ENCODE peak calls at places on chromosomes 3 and 15, in ten cellular contexts. Z is fibroblast of lung, O is heart left ventricle, R is fibroblast of pulmonary artery, I is thyroid gland, X is A549, A is fibroblast of the aortic adventitia, T is GM23248, B is hepatocyte, S is uterus. Y is an unnamed sample.

GRCh38 chr3:81823882-81824395 is 62.5 kb upstream of the GBE1 start:
- DNase-seq in S (no peak), A (peak), Z (peak), R (no peak), B (no peak), X (no peak), O (no peak), I (peak), T (peak), Y (no peak)

GRCh38 chr15:41550066-41550805 is 6.2 kb upstream of the RPAP1 start:
- DNase-seq in I (no peak), Z (no peak), A (no peak), S (no peak), B (peak), T (no peak), R (no peak), X (no peak), O (no peak), Y (no peak)

GRCh38 chr3:52495777-52496602 is 852 bp downstream of the STAB1 start:
- DNase-seq in O (peak), T (peak), A (peak), I (no peak), S (no peak), B (no peak), Z (peak), R (peak), X (no peak), Y (no peak)

GRCh38 chr15:61049003-61049402 is 180.1 kb downstream of the RORA start:
- DNase-seq in X (no peak), T (peak), S (peak), B (no peak), I (no peak), Z (no peak), O (no peak), R (no peak), A (no peak), Y (no peak)

GRCh38 chr15:100026041-100026440 is 292.8 kb upstream of the LYSMD4 start:
- DNase-seq in A (no peak), X (no peak), R (no peak), O (no peak), Z (no peak), I (no peak), B (no peak), T (no peak), S (no peak), Y (no peak)

GRCh38 chr3:99384596-99384995 is 253.8 kb upstream of the COL8A1 start:
- DNase-seq in S (no peak), I (no peak), B (no peak), T (peak), O (no peak), Z (no peak), X (no peak), R (no peak), A (no peak), Y (no peak)

GRCh38 chr15:31260646-31261265 is 65.9 kb upstream of the KLF13 start:
- DNase-seq in X (no peak), B (no peak), O (no peak), I (no peak), S (no peak), Z (no peak), A (no peak), T (no peak), R (no peak), Y (no peak)

GRCh38 chr3:150760431-150761200 is 2.4 kb downstream of the SIAH2 start:
- DNase-seq in S (no peak), I (no peak), B (no peak), Z (no peak), A (no peak), O (no peak), X (no peak), T (no peak), R (no peak), Y (no peak)

GRCh38 chr3:127746400-127747057 is 73.8 kb downstream of the ABTB1 start:
- DNase-seq in B (peak), A (no peak), X (peak), S (no peak), T (no peak), I (no peak), R (no peak), Z (no peak), O (peak), Y (no peak)

GRCh38 chr3:50345586-50345985 is at the start of gene ZMYND10:
- DNase-seq in A (peak), Z (peak), X (peak), S (peak), T (peak), O (peak), B (peak), I (peak), R (peak), Y (no peak)

GRCh38 chr15:75339531-75340240 is 3.8 kb downstream of the COMMD4 start:
- DNase-seq in S (no peak), I (no peak), X (no peak), T (no peak), O (no peak), A (no peak), B (no peak), R (no peak), Z (no peak), Y (no peak)

GRCh38 chr3:66441124-66441523 is 59.7 kb downstream of the LRIG1 start:
- DNase-seq in X (no peak), S (no peak), R (peak), T (peak), O (no peak), A (peak), B (no peak), I (no peak), Z (peak), Y (no peak)

GRCh38 chr3:101940521-101940992 is 91.2 kb downstream of the NFKBIZ start:
- DNase-seq in X (peak), Z (peak), B (peak), S (peak), A (peak), I (no peak), O (peak), R (peak), T (peak), Y (peak)

GRCh38 chr15:50219820-50220219 is 37.8 kb downstream of the SLC27A2 start:
- DNase-seq in X (no peak), R (peak), O (no peak), B (peak), Z (no peak), A (no peak), I (no peak), T (peak), S (no peak), Y (no peak)

GRCh38 chr3:17678116-17678741 is 64.2 kb downstream of the TBC1D5 start:
- DNase-seq in I (no peak), R (peak), X (no peak), S (no peak), O (no peak), A (peak), B (no peak), Z (peak), T (peak), Y (peak)

GRCh38 chr15:48086582-48086981 is 34.2 kb upstream of the SLC24A5 start:
- DNase-seq in Z (peak), I (no peak), S (no peak), X (no peak), B (no peak), R (no peak), A (peak), O (peak), T (peak), Y (no peak)

GRCh38 chr3:72756900-72757299 is 91.3 kb downstream of the SHQ1 start:
- DNase-seq in T (no peak), I (no peak), B (no peak), Z (no peak), X (no peak), A (no peak), R (no peak), O (no peak), S (no peak), Y (no peak)

GRCh38 chr15:70351941-70352774 is 254.4 kb upstream of the TLE3 start:
- DNase-seq in T (no peak), I (no peak), O (no peak), Z (no peak), B (no peak), R (no peak), A (no peak), S (no peak), X (no peak), Y (no peak)

GRCh38 chr3:22887664-22888291 is 315.3 kb upstream of the UBE2E2 start:
- DNase-seq in X (peak), O (no peak), S (no peak), A (peak), B (peak), I (no peak), Z (peak), R (peak), T (peak), Y (peak)

GRCh38 chr3:139173372-139174108 is 128.8 kb upstream of the PRR23C start:
- DNase-seq in T (peak), O (no peak), R (peak), Z (peak), A (peak), B (no peak), I (peak), S (no peak), X (peak), Y (peak)

GRCh38 chr3:99012051-99012450 is 110.6 kb upstream of the DCBLD2 start:
- DNase-seq in R (peak), T (peak), X (no peak), B (no peak), I (peak), A (peak), Z (peak), O (no peak), S (no peak), Y (no peak)

GRCh38 chr3:71521021-71521352 is 62.5 kb downstream of the FOXP1 start:
- DNase-seq in S (no peak), O (no peak), R (no peak), X (no peak), Z (no peak), A (no peak), I (no peak), B (no peak), T (no peak), Y (no peak)

GRCh38 chr15:78840661-78841060 is 29.4 kb upstream of the ADAMTS7 start:
- DNase-seq in T (peak), A (no peak), S (no peak), Z (no peak), X (no peak), B (no peak), O (no peak), I (no peak), R (no peak), Y (no peak)

GRCh38 chr3:42880601-42881451 is 5.1 kb upstream of the CYP8B1 start:
- DNase-seq in Z (peak), O (peak), T (peak), I (peak), X (peak), R (peak), B (peak), A (peak), S (peak), Y (peak)

GRCh38 chr3:193805448-193805847 is 212.4 kb downstream of the OPA1 start:
- DNase-seq in T (peak), I (peak), R (peak), O (peak), X (peak), Z (peak), B (peak), A (peak), S (peak), Y (no peak)

GRCh38 chr15:101068961-101069734 is 150.0 kb downstream of the LRRK1 start:
- DNase-seq in X (peak), Z (peak), R (peak), I (no peak), O (peak), A (no peak), T (peak), S (no peak), B (peak), Y (no peak)

GRCh38 chr15:71761649-71762048 is 48.7 kb upstream of the NR2E3 start:
- DNase-seq in A (peak), T (peak), I (no peak), S (no peak), O (peak), Z (peak), B (peak), X (peak), R (peak), Y (peak)

GRCh38 chr3:66036586-66037061 is 2.1 kb downstream of the MAGI1 start:
- DNase-seq in R (peak), T (peak), Z (no peak), S (no peak), I (peak), B (peak), O (peak), X (no peak), A (no peak), Y (no peak)

GRCh38 chr15:83844742-83845141 is 190.8 kb downstream of the ADAMTSL3 start:
- DNase-seq in R (no peak), I (no peak), O (no peak), X (no peak), Z (peak), A (peak), T (peak), S (peak), B (peak), Y (no peak)

GRCh38 chr15:70219256-70219919 is 121.7 kb upstream of the TLE3 start:
- DNase-seq in I (no peak), O (no peak), R (no peak), B (no peak), A (no peak), T (no peak), Z (no peak), S (no peak), X (no peak), Y (no peak)

GRCh38 chr3:13812039-13812438 is 67.8 kb downstream of the WNT7A start:
- DNase-seq in R (no peak), O (no peak), T (no peak), X (no peak), Z (no peak), S (no peak), A (no peak), I (no peak), B (no peak), Y (no peak)

GRCh38 chr3:177346878-177347277 is 149.6 kb upstream of the TBL1XR1 start:
- DNase-seq in R (no peak), O (no peak), S (no peak), A (no peak), Z (no peak), T (no peak), B (no peak), I (no peak), X (no peak), Y (no peak)

GRCh38 chr3:141384157-141384556 is 15.9 kb downstream of the ZBTB38 start:
- DNase-seq in R (no peak), A (peak), B (no peak), I (no peak), Z (peak), T (peak), S (no peak), X (no peak), O (no peak), Y (no peak)

GRCh38 chr3:141385386-141386079 is 17.2 kb downstream of the ZBTB38 start:
- DNase-seq in X (no peak), I (peak), S (no peak), Z (peak), T (no peak), R (peak), O (no peak), A (peak), B (no peak), Y (no peak)

GRCh38 chr3:141386080-141386594 is 17.8 kb downstream of the ZBTB38 start:
- DNase-seq in T (no peak), R (no peak), Z (peak), O (no peak), A (no peak), B (no peak), X (no peak), S (no peak), I (no peak), Y (no peak)

GRCh38 chr3:141383555-141384129 is 15.3 kb downstream of the ZBTB38 start:
- DNase-seq in S (no peak), R (no peak), T (peak), I (no peak), B (no peak), O (no peak), Z (peak), X (no peak), A (peak), Y (no peak)

GRCh38 chr3:141384575-141384974 is 16.3 kb downstream of the ZBTB38 start:
- DNase-seq in T (no peak), R (no peak), Z (no peak), S (no peak), I (no peak), A (no peak), X (no peak), B (no peak), O (no peak), Y (no peak)
- H3K4me3 ChIP-seq in T (peak), R (peak), Z (no peak), S (no peak), I (no peak), A (peak), X (no peak), B (no peak), O (no peak), Y (no peak)

DNA sequence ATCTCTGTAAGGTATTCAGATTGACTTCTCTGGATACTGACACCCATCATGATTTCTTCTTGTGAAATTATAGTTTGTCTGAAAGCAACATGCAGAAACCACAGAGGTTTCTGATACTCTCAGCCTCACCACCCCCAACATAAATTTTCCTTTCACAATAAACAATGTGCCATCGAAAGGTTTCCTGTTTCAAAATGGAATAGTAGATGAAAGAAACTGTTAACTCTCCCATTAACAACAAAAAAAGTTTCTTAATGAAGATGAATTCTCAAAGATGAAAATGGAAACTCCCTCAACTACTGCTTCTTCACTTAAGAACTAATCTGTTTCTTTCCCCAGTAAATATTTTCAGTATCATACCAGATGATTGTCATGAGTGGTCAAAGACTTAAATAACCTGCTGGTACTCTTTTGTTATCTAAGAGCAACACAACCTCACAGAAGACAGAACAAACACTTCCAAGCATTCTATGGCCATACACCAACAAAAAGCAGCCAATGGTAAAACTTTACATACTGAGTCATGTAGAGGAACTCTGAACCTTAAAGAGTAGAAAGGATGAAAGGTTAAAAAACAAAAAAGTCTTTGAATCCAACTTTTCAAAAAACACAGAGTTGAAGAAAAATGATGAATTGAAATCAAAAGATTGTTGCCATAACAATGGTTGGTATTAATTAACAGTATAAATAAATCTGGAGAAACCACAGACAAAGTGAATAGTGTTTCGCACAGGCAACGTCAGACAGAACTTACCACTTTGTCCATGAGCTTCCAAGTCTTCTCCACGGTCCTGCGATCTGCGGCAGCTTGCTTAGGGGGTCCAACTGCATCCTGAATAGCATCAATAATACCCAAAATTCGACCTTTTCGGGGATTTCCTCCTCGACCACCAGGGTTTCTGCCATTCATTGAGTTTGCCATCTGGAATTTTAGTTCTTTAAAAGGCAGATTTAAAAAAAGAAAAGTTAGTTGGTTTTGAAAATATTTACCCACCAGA is 1.9 kb downstream of the CBLB start:
- DNase-seq in X (no peak), B (no peak), A (peak), S (no peak), O (peak), T (peak), R (peak), I (no peak), Z (peak), Y (no peak)
- H3K4me3 ChIP-seq in X (peak), B (peak), A (peak), S (peak), O (peak), T (peak), R (peak), I (no peak), Z (peak), Y (peak)

GRCh38 chr15:88911766-88912118 is 1.4 kb downstream of the MFGE8 start:
- DNase-seq in O (peak), A (no peak), Z (no peak), S (peak), X (peak), B (peak), I (peak), T (peak), R (no peak), Y (no peak)
- H3K4me3 ChIP-seq in O (peak), A (peak), Z (peak), S (peak), X (peak), B (peak), I (no peak), T (peak), R (peak), Y (peak)

DNA sequence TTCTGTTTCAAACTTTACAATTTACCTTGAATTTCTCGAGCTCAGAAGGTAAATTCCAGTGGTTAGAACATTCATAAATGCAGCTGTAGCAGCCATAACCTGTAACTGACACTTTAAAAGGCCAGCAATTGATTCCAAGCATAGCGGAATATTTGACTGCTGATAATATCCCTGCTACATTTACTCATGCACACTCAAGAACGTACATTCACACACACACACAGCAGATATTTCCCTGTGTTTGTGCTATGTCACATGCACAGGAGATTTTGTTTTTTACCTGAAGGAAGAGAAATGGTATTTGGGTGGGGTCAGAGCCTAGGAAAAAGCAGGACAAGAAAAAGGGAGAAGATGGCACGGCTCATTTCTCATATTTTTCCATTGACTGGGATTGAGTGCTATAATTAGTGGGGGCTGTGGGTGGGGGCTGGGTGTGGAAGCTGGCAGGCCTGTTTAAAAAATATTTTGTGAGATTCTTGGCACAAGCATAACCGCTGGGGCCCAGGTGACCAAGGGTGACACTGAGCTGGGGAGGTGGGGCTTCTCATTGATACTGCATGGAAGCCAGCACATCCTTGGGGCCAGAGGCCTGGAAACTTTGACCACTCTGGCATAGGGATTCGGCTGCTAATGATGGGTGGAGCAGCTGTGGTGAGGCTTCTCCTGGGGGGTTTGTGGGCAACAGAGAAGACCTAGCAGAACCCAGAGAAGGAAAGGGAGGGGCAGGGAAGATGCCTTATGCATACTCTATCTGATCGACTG is 88.9 kb upstream of the TPRG1 start:
- DNase-seq in O (no peak), R (no peak), S (no peak), I (no peak), B (no peak), A (no peak), X (no peak), T (no peak), Z (no peak), Y (no peak)
- H3K4me3 ChIP-seq in O (no peak), R (no peak), S (no peak), I (no peak), B (no peak), A (no peak), X (no peak), T (no peak), Z (no peak), Y (no peak)